ENCODE peak calls at places on chromosomes 3 and 15, in six cellular contexts. Z is body of pancreas; U is Kasumi-1; K is neural crest cell; S is G401; P is stimulated activated CD8-positive, alpha-beta memory T cell treated with anti-CD3 and anti-CD28 coated beads, Interleukin-15, amount 100 ng/mL, for 4 hours. I is an unnamed sample.
A peak's percentile ranks its signal among the peaks of the same experiment; 100 is the strongest.

GRCh38 chr15:43893956-43894355 is 67.2 kb downstream of the WDR76 start:
- DNase-seq in Z (peak; percentile 76), U (no peak), K (no peak), S (no peak), P (no peak), I (no peak)

GRCh38 chr3:169739067-169739466 is 25.8 kb downstream of the TERC start:
- DNase-seq in Z (no peak), U (no peak), K (no peak), S (no peak), P (no peak), I (no peak)

GRCh38 chr15:27872355-27872754 is 226.8 kb downstream of the OCA2 start:
- DNase-seq in Z (no peak), U (no peak), K (no peak), S (no peak), P (no peak), I (no peak)

GRCh38 chr3:140903196-140903595 is 38.4 kb upstream of the SLC25A36 start:
- DNase-seq in Z (no peak), U (no peak), K (no peak), S (no peak), P (no peak), I (no peak)

GRCh38 chr3:95721938-95722337 is 1092.5 kb upstream of the EPHA6 start:
- DNase-seq in Z (no peak), U (no peak), K (no peak), S (no peak), P (no peak), I (no peak)

GRCh38 chr3:8888296-8888915 is 74.9 kb downstream of the RAD18 start:
- DNase-seq in Z (no peak), U (no peak), K (no peak), S (no peak), P (no peak), I (no peak)

GRCh38 chr15:36667296-36667695 is 87.9 kb downstream of the CDIN1 start:
- DNase-seq in Z (no peak), U (no peak), K (no peak), S (no peak), P (no peak), I (no peak)

GRCh38 chr3:113151475-113152031 is 59.8 kb upstream of the BOC start:
- DNase-seq in Z (peak; percentile 27), U (no peak), K (no peak), S (no peak), P (no peak), I (no peak)

GRCh38 chr3:48688737-48689075 is 3.0 kb upstream of the NCKIPSD start:
- DNase-seq in Z (no peak), U (no peak), K (no peak), S (no peak), P (no peak), I (no peak)

GRCh38 chr3:82000773-82001172 is 239.3 kb upstream of the GBE1 start:
- DNase-seq in Z (peak; percentile 88), U (no peak), K (no peak), S (peak; percentile 90), P (no peak), I (no peak)

GRCh38 chr3:187713504-187713903 is 11.1 kb upstream of the RTP2 start:
- DNase-seq in Z (no peak), U (peak; percentile 11), K (no peak), S (no peak), P (no peak), I (no peak)

GRCh38 chr3:132597660-132598059 is 590 bp downstream of the ACKR4 start:
- DNase-seq in Z (no peak), U (no peak), K (no peak), S (no peak), P (no peak), I (no peak)

GRCh38 chr3:62451211-62451892 is 78.0 kb upstream of the FEZF2 start:
- DNase-seq in Z (no peak), U (no peak), K (no peak), S (no peak), P (no peak), I (no peak)

GRCh38 chr3:106699093-106699492 is 678.1 kb upstream of the CCDC54 start:
- DNase-seq in Z (no peak), U (no peak), K (no peak), S (no peak), P (no peak), I (no peak)

GRCh38 chr15:37764733-37765191 is 169.7 kb upstream of the TMCO5A start:
- DNase-seq in Z (peak; percentile 65), U (peak; percentile 4), K (peak; percentile 14), S (peak; percentile 16), P (no peak), I (no peak)